ENCODE peak calls at places on chromosomes 13 and 19, in seven cellular contexts. One of them, this sample, is unnamed.

GRCh38 chr19:11539495-11540365 is 1.1 kb downstream of the CNN1 start:
- DNase-seq in SK-N-SH: peak; percentile 83
- DNase-seq in GM12878: no peak
- DNase-seq in HCT116: no peak
- DNase-seq in HepG2: no peak
- DNase-seq in H1: no peak
- DNase-seq in K562: peak; percentile 85
- DNase-seq in this sample: no peak

GRCh38 chr13:113275387-113275786 is 21.7 kb upstream of the LAMP1 start:
- DNase-seq in SK-N-SH: peak; percentile 52
- DNase-seq in HCT116: peak; percentile 59
- DNase-seq in GM12878: no peak
- DNase-seq in H1: no peak
- DNase-seq in K562: peak; percentile 71
- DNase-seq in HepG2: peak; percentile 84
- DNase-seq in this sample: peak; percentile 62

GRCh38 chr19:10998045-10998533 is 37.3 kb downstream of the SMARCA4 start:
- DNase-seq in HCT116: no peak
- DNase-seq in GM12878: no peak
- DNase-seq in H1: no peak
- DNase-seq in SK-N-SH: no peak
- DNase-seq in K562: peak; percentile 13
- DNase-seq in HepG2: peak; percentile 81
- DNase-seq in this sample: no peak

GRCh38 chr13:113666324-113666660 is 727 bp upstream of the GRK1 start:
- DNase-seq in HCT116: no peak
- DNase-seq in HepG2: no peak
- DNase-seq in SK-N-SH: no peak
- DNase-seq in GM12878: no peak
- DNase-seq in K562: no peak
- DNase-seq in H1: no peak
- DNase-seq in this sample: no peak

GRCh38 chr19:12884926-12885748 is 1.9 kb downstream of the KLF1 start:
- DNase-seq in HepG2: peak; percentile 29
- DNase-seq in H1: peak; percentile 94
- DNase-seq in K562: peak; percentile 99
- DNase-seq in SK-N-SH: peak; percentile 86
- DNase-seq in HCT116: no peak
- DNase-seq in GM12878: peak; percentile 57
- DNase-seq in this sample: peak; percentile 99

GRCh38 chr13:53191091-53191490 is 162.5 kb downstream of the OLFM4 start:
- DNase-seq in H1: peak; percentile 51
- DNase-seq in K562: no peak
- DNase-seq in HCT116: no peak
- DNase-seq in HepG2: no peak
- DNase-seq in GM12878: no peak
- DNase-seq in SK-N-SH: no peak
- DNase-seq in this sample: no peak

GRCh38 chr13:94305463-94305862 is 174.0 kb downstream of the DCT start:
- DNase-seq in H1: no peak
- DNase-seq in HepG2: no peak
- DNase-seq in HCT116: no peak
- DNase-seq in K562: no peak
- DNase-seq in SK-N-SH: no peak
- DNase-seq in GM12878: no peak
- DNase-seq in this sample: peak; percentile 15

GRCh38 chr13:33363328-33363727 is 77.8 kb upstream of the STARD13 start:
- DNase-seq in HCT116: no peak
- DNase-seq in K562: no peak
- DNase-seq in H1: no peak
- DNase-seq in SK-N-SH: no peak
- DNase-seq in GM12878: peak; percentile 23
- DNase-seq in HepG2: no peak
- DNase-seq in this sample: no peak

GRCh38 chr13:23680836-23681235 is 110.6 kb downstream of the TNFRSF19 start:
- DNase-seq in H1: no peak
- DNase-seq in K562: no peak
- DNase-seq in GM12878: no peak
- DNase-seq in SK-N-SH: no peak
- DNase-seq in HepG2: no peak
- DNase-seq in HCT116: no peak
- DNase-seq in this sample: no peak

GRCh38 chr13:95337597-95337996 is 36.3 kb upstream of the ABCC4 start:
- DNase-seq in HCT116: no peak
- DNase-seq in SK-N-SH: no peak
- DNase-seq in GM12878: no peak
- DNase-seq in H1: no peak
- DNase-seq in HepG2: no peak
- DNase-seq in K562: no peak
- DNase-seq in this sample: no peak

GRCh38 chr13:60226507-60226906 is 62.8 kb upstream of the DIAPH3 start:
- DNase-seq in K562: peak; percentile 76
- DNase-seq in GM12878: no peak
- DNase-seq in HCT116: peak; percentile 12
- DNase-seq in SK-N-SH: peak; percentile 57
- DNase-seq in H1: no peak
- DNase-seq in HepG2: peak; percentile 15
- DNase-seq in this sample: peak; percentile 35

GRCh38 chr19:44548736-44549135 is 19.3 kb upstream of the CEACAM20 start:
- DNase-seq in GM12878: no peak
- DNase-seq in HepG2: no peak
- DNase-seq in K562: no peak
- DNase-seq in SK-N-SH: no peak
- DNase-seq in H1: no peak
- DNase-seq in HCT116: no peak
- DNase-seq in this sample: no peak

GRCh38 chr19:41421314-41421713 is 5.9 kb downstream of the B3GNT8 start:
- DNase-seq in HepG2: no peak
- DNase-seq in HCT116: no peak
- DNase-seq in SK-N-SH: no peak
- DNase-seq in GM12878: no peak
- DNase-seq in K562: no peak
- DNase-seq in H1: no peak
- DNase-seq in this sample: no peak

GRCh38 chr13:91347996-91348905 is 764 bp downstream of the MIR17HG start:
- DNase-seq in HepG2: no peak
- DNase-seq in HCT116: no peak
- DNase-seq in K562: peak; percentile 90
- DNase-seq in H1: no peak
- DNase-seq in GM12878: no peak
- DNase-seq in SK-N-SH: no peak
- DNase-seq in this sample: peak; percentile 54

GRCh38 chr19:51020988-51021651 is 1.6 kb upstream of the KLK10 start:
- DNase-seq in SK-N-SH: peak; percentile 54
- DNase-seq in H1: no peak
- DNase-seq in HepG2: peak; percentile 40
- DNase-seq in HCT116: no peak
- DNase-seq in GM12878: no peak
- DNase-seq in K562: peak; percentile 61
- DNase-seq in this sample: no peak

GRCh38 chr19:6229951-6230712 is 49.6 kb downstream of the MLLT1 start:
- DNase-seq in HCT116: peak; percentile 4
- DNase-seq in GM12878: no peak
- DNase-seq in SK-N-SH: no peak
- DNase-seq in H1: no peak
- DNase-seq in HepG2: no peak
- DNase-seq in K562: no peak
- DNase-seq in this sample: no peak

GRCh38 chr19:36572593-36573019 is 486 bp downstream of the ZNF529 start:
- DNase-seq in K562: no peak
- DNase-seq in SK-N-SH: no peak
- DNase-seq in H1: no peak
- DNase-seq in HepG2: no peak
- DNase-seq in HCT116: no peak
- DNase-seq in GM12878: no peak
- DNase-seq in this sample: no peak

GRCh38 chr13:92573467-92574057 is 653.0 kb upstream of the GPC6 start:
- DNase-seq in K562: peak; percentile 37
- DNase-seq in HCT116: no peak
- DNase-seq in H1: no peak
- DNase-seq in GM12878: no peak
- DNase-seq in SK-N-SH: peak; percentile 2
- DNase-seq in HepG2: peak; percentile 44
- DNase-seq in this sample: peak; percentile 68

GRCh38 chr19:56273563-56274117 is 1.1 kb downstream of the EDDM13 start:
- DNase-seq in HepG2: no peak
- DNase-seq in H1: no peak
- DNase-seq in GM12878: no peak
- DNase-seq in SK-N-SH: no peak
- DNase-seq in HCT116: no peak
- DNase-seq in K562: no peak
- DNase-seq in this sample: no peak

GRCh38 chr19:41341669-41342490 is 11.8 kb downstream of the TGFB1 start:
- DNase-seq in H1: no peak
- DNase-seq in SK-N-SH: peak; percentile 8
- DNase-seq in HepG2: no peak
- DNase-seq in HCT116: no peak
- DNase-seq in GM12878: no peak
- DNase-seq in K562: no peak
- DNase-seq in this sample: peak; percentile 74

GRCh38 chr19:46495789-46496099 is at the start of gene PNMA8B:
- DNase-seq in HepG2: no peak
- DNase-seq in GM12878: no peak
- DNase-seq in SK-N-SH: peak; percentile 99
- DNase-seq in HCT116: no peak
- DNase-seq in H1: peak; percentile 78
- DNase-seq in K562: peak; percentile 51
- DNase-seq in this sample: no peak

GRCh38 chr13:48808689-48809088 is 155.0 kb downstream of the CYSLTR2 start:
- DNase-seq in HCT116: no peak
- DNase-seq in HepG2: peak; percentile 35
- DNase-seq in GM12878: no peak
- DNase-seq in SK-N-SH: no peak
- DNase-seq in K562: peak; percentile 30
- DNase-seq in H1: no peak
- DNase-seq in this sample: no peak

GRCh38 chr19:41928754-41929535 is 696 bp upstream of the ERFL start:
- DNase-seq in GM12878: no peak
- DNase-seq in HCT116: no peak
- DNase-seq in H1: no peak
- DNase-seq in HepG2: no peak
- DNase-seq in K562: peak; percentile 65
- DNase-seq in SK-N-SH: no peak
- DNase-seq in this sample: no peak

GRCh38 chr13:99281811-99282263 is 23.7 kb upstream of the GPR18 start:
- DNase-seq in K562: no peak
- DNase-seq in GM12878: no peak
- DNase-seq in H1: no peak
- DNase-seq in HCT116: no peak
- DNase-seq in SK-N-SH: no peak
- DNase-seq in HepG2: no peak
- DNase-seq in this sample: no peak

GRCh38 chr13:50106559-50106958 is 91.3 kb downstream of the KCNRG start:
- DNase-seq in GM12878: no peak
- DNase-seq in SK-N-SH: no peak
- DNase-seq in HCT116: no peak
- DNase-seq in H1: no peak
- DNase-seq in HepG2: no peak
- DNase-seq in K562: no peak
- DNase-seq in this sample: no peak

GRCh38 chr13:92197669-92198068 is 799.2 kb downstream of the GPC5 start:
- DNase-seq in HepG2: no peak
- DNase-seq in K562: no peak
- DNase-seq in GM12878: no peak
- DNase-seq in H1: no peak
- DNase-seq in SK-N-SH: no peak
- DNase-seq in HCT116: no peak
- DNase-seq in this sample: no peak

GRCh38 chr19:57583521-57584416 is at the start of gene ZIK1:
- DNase-seq in K562: peak; percentile 34
- DNase-seq in HCT116: no peak
- DNase-seq in SK-N-SH: peak; percentile 97
- DNase-seq in HepG2: peak; percentile 83
- DNase-seq in GM12878: peak; percentile 61
- DNase-seq in H1: peak; percentile 92
- DNase-seq in this sample: no peak

GRCh38 chr13:29676535-29676934 is 81.0 kb upstream of the SLC7A1 start:
- DNase-seq in HepG2: no peak
- DNase-seq in GM12878: no peak
- DNase-seq in HCT116: no peak
- DNase-seq in H1: no peak
- DNase-seq in SK-N-SH: no peak
- DNase-seq in K562: no peak
- DNase-seq in this sample: no peak

GRCh38 chr19:4730740-4731171 is 7.1 kb upstream of the DPP9 start:
- DNase-seq in K562: peak; percentile 66
- DNase-seq in SK-N-SH: peak; percentile 66
- DNase-seq in H1: no peak
- DNase-seq in HCT116: peak; percentile 13
- DNase-seq in HepG2: no peak
- DNase-seq in GM12878: no peak
- DNase-seq in this sample: no peak

GRCh38 chr13:63909726-63910125 is 2494.1 kb upstream of the PCDH20 start:
- DNase-seq in SK-N-SH: no peak
- DNase-seq in GM12878: no peak
- DNase-seq in HepG2: no peak
- DNase-seq in HCT116: no peak
- DNase-seq in H1: no peak
- DNase-seq in K562: no peak
- DNase-seq in this sample: no peak

GRCh38 chr13:63910406-63910957 is 2494.8 kb upstream of the PCDH20 start:
- DNase-seq in SK-N-SH: no peak
- DNase-seq in K562: no peak
- DNase-seq in GM12878: no peak
- DNase-seq in HCT116: no peak
- DNase-seq in H1: no peak
- DNase-seq in HepG2: peak; percentile 3
- DNase-seq in this sample: no peak
- TF ChIP-seq JUND in SK-N-SH: no peak
- TF ChIP-seq JUND in K562: no peak
- TF ChIP-seq JUND in GM12878: no peak
- TF ChIP-seq JUND in HCT116: no peak
- TF ChIP-seq JUND in H1: no peak
- TF ChIP-seq JUND in HepG2: no peak
- TF ChIP-seq JUND in this sample: no peak

GRCh38 chr19:38218204-38218603 is 5.8 kb downstream of the DPF1 start:
- DNase-seq in H1: no peak
- DNase-seq in SK-N-SH: no peak
- DNase-seq in K562: no peak
- DNase-seq in GM12878: no peak
- DNase-seq in HCT116: no peak
- DNase-seq in HepG2: no peak
- DNase-seq in this sample: no peak
- TF ChIP-seq JUND in H1: no peak
- TF ChIP-seq JUND in SK-N-SH: no peak
- TF ChIP-seq JUND in K562: no peak
- TF ChIP-seq JUND in GM12878: no peak
- TF ChIP-seq JUND in HCT116: no peak
- TF ChIP-seq JUND in HepG2: no peak
- TF ChIP-seq JUND in this sample: no peak

GRCh38 chr13:79679334-79679733 is 198.4 kb downstream of the NDFIP2 start:
- DNase-seq in SK-N-SH: peak; percentile 12
- DNase-seq in H1: peak; percentile 21
- DNase-seq in HepG2: peak; percentile 53
- DNase-seq in K562: peak; percentile 61
- DNase-seq in HCT116: peak; percentile 56
- DNase-seq in GM12878: no peak
- DNase-seq in this sample: peak; percentile 75
- TF ChIP-seq JUND in SK-N-SH: no peak
- TF ChIP-seq JUND in H1: peak; percentile 19
- TF ChIP-seq JUND in HepG2: no peak
- TF ChIP-seq JUND in K562: no peak
- TF ChIP-seq JUND in HCT116: no peak
- TF ChIP-seq JUND in GM12878: no peak
- TF ChIP-seq JUND in this sample: no peak

GRCh38 chr19:2969104-2969504 is 8.3 kb upstream of the TLE6 start:
- DNase-seq in GM12878: no peak
- DNase-seq in SK-N-SH: peak; percentile 59
- DNase-seq in HepG2: no peak
- DNase-seq in HCT116: no peak
- DNase-seq in K562: peak; percentile 38
- DNase-seq in H1: no peak
- DNase-seq in this sample: no peak
- TF ChIP-seq JUND in GM12878: no peak
- TF ChIP-seq JUND in SK-N-SH: no peak
- TF ChIP-seq JUND in HepG2: no peak
- TF ChIP-seq JUND in HCT116: no peak
- TF ChIP-seq JUND in K562: no peak
- TF ChIP-seq JUND in H1: no peak
- TF ChIP-seq JUND in this sample: no peak